ENCODE peak calls at places on chromosomes 13 and 19, in nine cellular contexts. M is tibial artery; U is stimulated activated CD8-positive, alpha-beta memory T cell treated with anti-CD3 and anti-CD28 coated beads, Interleukin-4, amount 100 ng/mL, for 1 hour; C is stimulated activated CD4-positive, alpha-beta T cell treated with anti-CD3 and anti-CD28 coated beads, Interleukin-15, amount 100 ng/mL, for 1 hour; E is HFF-Myc; B is mucosa of gallbladder; W is T-helper 17 cell; S is GM12865; J is GM12891. Y is an unnamed sample.

GRCh38 chr13:110560606-110561334 is 752 bp downstream of the RAB20 start:
- DNase-seq in B (no peak), W (no peak), U (no peak), C (no peak), J (peak; percentile 37), M (peak; percentile 76), S (no peak), E (no peak), Y (no peak)

GRCh38 chr19:37933965-37934364 is 27.0 kb downstream of the SIPA1L3 start:
- DNase-seq in B (peak; percentile 87), W (no peak), M (no peak), E (no peak), C (no peak), S (no peak), J (no peak), U (no peak), Y (no peak)

GRCh38 chr13:71866173-71867091 is 572 bp downstream of the DACH1 start:
- DNase-seq in S (no peak), J (peak; percentile 6), M (no peak), W (no peak), C (no peak), B (no peak), U (no peak), E (no peak), Y (peak; percentile 57)

GRCh38 chr13:60583911-60584753 is 187.1 kb downstream of the TDRD3 start:
- DNase-seq in U (no peak), W (no peak), J (no peak), E (peak; percentile 20), S (peak; percentile 5), C (no peak), M (no peak), B (no peak), Y (no peak)

GRCh38 chr13:100100115-100100879 is 11.4 kb downstream of the PCCA start:
- DNase-seq in B (peak; percentile 77), E (no peak), M (no peak), C (no peak), U (no peak), S (no peak), W (no peak), J (no peak), Y (no peak)

GRCh38 chr13:41500501-41500900 is 43.2 kb downstream of the RGCC start:
- DNase-seq in B (no peak), W (no peak), U (no peak), S (peak; percentile 66), J (no peak), E (no peak), C (peak; percentile 12), M (no peak), Y (no peak)

GRCh38 chr19:54190942-54191670 is at the start of gene TSEN34:
- DNase-seq in U (no peak), S (peak; percentile 93), J (peak; percentile 76), C (peak; percentile 81), M (peak; percentile 85), B (peak; percentile 88), E (no peak), W (peak; percentile 88), Y (peak; percentile 75)

GRCh38 chr13:36432106-36432544 is at the start of gene CCNA1:
- DNase-seq in J (no peak), B (no peak), W (no peak), E (no peak), C (no peak), U (no peak), M (no peak), S (peak; percentile 37), Y (peak; percentile 51)

GRCh38 chr13:45238945-45239795 is 38.3 kb upstream of the KCTD4 start:
- DNase-seq in B (no peak), M (no peak), C (no peak), S (no peak), U (no peak), W (no peak), E (no peak), J (no peak), Y (no peak)

GRCh38 chr19:932647-933552 is 7.1 kb downstream of the ARID3A start:
- DNase-seq in B (peak; percentile 78), U (no peak), J (no peak), M (no peak), S (peak; percentile 58), E (peak; percentile 92), C (no peak), W (no peak), Y (no peak)

GRCh38 chr13:21637296-21637695 is 33.3 kb upstream of the MICU2 start:
- DNase-seq in E (no peak), S (peak; percentile 50), B (peak; percentile 78), C (no peak), M (no peak), J (no peak), U (no peak), W (no peak), Y (peak; percentile 70)

GRCh38 chr19:18173054-18173571 is 500 bp upstream of the IFI30 start:
- DNase-seq in U (no peak), E (no peak), B (peak; percentile 57), C (no peak), M (peak; percentile 85), J (no peak), S (peak; percentile 80), W (no peak), Y (no peak)

GRCh38 chr13:19665427-19665859 is 32.0 kb downstream of the MPHOSPH8 start:
- DNase-seq in U (no peak), M (no peak), J (no peak), E (no peak), C (no peak), S (no peak), W (no peak), B (no peak), Y (no peak)

GRCh38 chr19:15252398-15253018 is 20.3 kb upstream of the EPHX3 start:
- DNase-seq in M (peak; percentile 90), W (no peak), S (no peak), C (no peak), J (no peak), B (no peak), U (no peak), E (no peak), Y (no peak)

GRCh38 chr13:40221460-40222201 is 444.8 kb downstream of the FOXO1 start:
- DNase-seq in U (no peak), E (no peak), M (no peak), B (peak; percentile 18), J (no peak), W (peak; percentile 27), C (no peak), S (peak; percentile 18), Y (no peak)

GRCh38 chr19:1455336-1456120 is 5.6 kb downstream of the APC2 start:
- DNase-seq in J (no peak), C (no peak), B (peak; percentile 65), W (peak; percentile 46), M (no peak), S (peak; percentile 68), U (no peak), E (no peak), Y (no peak)

GRCh38 chr19:32914879-32915278 is 45.3 kb upstream of the SLC7A9 start:
- DNase-seq in S (no peak), E (no peak), W (no peak), B (no peak), J (no peak), M (no peak), U (no peak), C (no peak), Y (no peak)

GRCh38 chr13:99412856-99413255 is 88.4 kb upstream of the TM9SF2 start:
- DNase-seq in J (no peak), W (no peak), S (no peak), E (no peak), M (no peak), B (no peak), U (no peak), C (no peak), Y (no peak)

GRCh38 chr13:21371011-21371410 is 88.1 kb downstream of the ZDHHC20 start:
- DNase-seq in W (no peak), U (no peak), J (no peak), S (no peak), E (no peak), M (no peak), C (no peak), B (no peak), Y (no peak)

GRCh38 chr13:75895168-75895567 is 259.0 kb downstream of the LMO7 start:
- DNase-seq in M (no peak), S (no peak), C (no peak), U (no peak), J (no peak), B (no peak), W (no peak), E (no peak), Y (no peak)

GRCh38 chr13:110301606-110302131 is 5.3 kb downstream of the COL4A1 start:
- DNase-seq in C (no peak), B (no peak), J (no peak), M (no peak), S (no peak), U (no peak), W (no peak), E (no peak), Y (no peak)

GRCh38 chr13:73945871-73946270 is 188.3 kb downstream of the KLF12 start:
- DNase-seq in U (no peak), C (no peak), E (no peak), M (peak; percentile 77), S (no peak), B (no peak), J (no peak), W (no peak), Y (no peak)

GRCh38 chr13:107678075-107678689 is 537.2 kb downstream of the LIG4 start:
- DNase-seq in S (no peak), M (no peak), E (no peak), C (no peak), W (no peak), J (no peak), U (no peak), B (no peak), Y (no peak)

GRCh38 chr13:28680541-28680940 is 21.6 kb downstream of the POMP start:
- DNase-seq in B (no peak), J (no peak), C (no peak), W (no peak), U (no peak), M (no peak), S (no peak), E (no peak), Y (no peak)

GRCh38 chr19:5536337-5536894 is 31.3 kb downstream of the TINCR start:
- DNase-seq in C (no peak), E (no peak), J (no peak), M (no peak), U (no peak), B (peak; percentile 11), S (no peak), W (no peak), Y (peak; percentile 59)

GRCh38 chr13:87810391-87810801 is 139.2 kb downstream of the SLITRK5 start:
- DNase-seq in B (no peak), C (no peak), E (no peak), U (no peak), W (no peak), M (no peak), S (no peak), J (no peak), Y (no peak)